ENCODE peak calls at places on chromosome 11, in four cellular contexts. G, R, X and L are unnamed samples.

GRCh38 chr11:44842219-44842618 is 108.5 kb downstream of the TP53I11 start:
- DNase-seq in G (no peak), R (peak), X (peak), L (no peak)

GRCh38 chr11:65791719-65792213 is 4.9 kb downstream of the OVOL1 start:
- DNase-seq in G (no peak), R (peak), X (no peak), L (no peak)

GRCh38 chr11:119337581-119338317 is 2.9 kb downstream of the C1QTNF5 start:
- DNase-seq in R (peak), G (no peak), X (peak), L (no peak)

GRCh38 chr11:119709638-119710346 is 19.2 kb downstream of the NECTIN1 start:
- DNase-seq in X (peak), R (no peak), G (no peak), L (no peak)

GRCh38 chr11:74397531-74398243 is 546 bp downstream of the PGM2L1 start:
- DNase-seq in X (peak), G (peak), R (no peak), L (peak)

GRCh38 chr11:218815-219593 is 11.5 kb downstream of the RIC8A start:
- DNase-seq in X (no peak), G (no peak), R (no peak), L (no peak)

GRCh38 chr11:118640332-118641154 is 33.1 kb downstream of the PHLDB1 start:
- DNase-seq in R (no peak), X (no peak), G (no peak), L (no peak)

GRCh38 chr11:15673408-15673811 is 558.7 kb downstream of the INSC start:
- DNase-seq in G (no peak), X (no peak), R (no peak), L (no peak)

GRCh38 chr11:9330387-9331384 is 16.3 kb upstream of the TMEM41B start:
- DNase-seq in X (peak), G (no peak), R (peak), L (peak)

GRCh38 chr11:10625281-10625981 is 57.0 kb upstream of the LYVE1 start:
- DNase-seq in R (no peak), G (no peak), X (no peak), L (no peak)

GRCh38 chr11:113488931-113489351 is 13.7 kb upstream of the DRD2 start:
- DNase-seq in X (no peak), G (no peak), R (no peak), L (peak)

GRCh38 chr11:46446343-46446751 is 54.8 kb upstream of the CHRM4 start:
- DNase-seq in X (peak), G (no peak), R (peak), L (no peak)

GRCh38 chr11:79087238-79087956 is 353.4 kb downstream of the TENM4 start:
- DNase-seq in R (peak), X (peak), G (no peak), L (peak)

GRCh38 chr11:70326365-70326803 is 55.9 kb downstream of the PPFIA1 start:
- DNase-seq in X (peak), R (peak), G (no peak), L (peak)

GRCh38 chr11:122202161-122202950 is 86.3 kb upstream of the BLID start:
- DNase-seq in X (peak), G (no peak), R (peak), L (no peak)

GRCh38 chr11:19374189-19374588 is 133.4 kb upstream of the E2F8 start:
- DNase-seq in X (peak), G (no peak), R (peak), L (peak)

GRCh38 chr11:113732092-113732491 is 26.0 kb upstream of the TMPRSS5 start:
- DNase-seq in G (no peak), R (no peak), X (no peak), L (no peak)

GRCh38 chr11:106137061-106137460 is 59.6 kb downstream of the AASDHPPT start:
- DNase-seq in R (no peak), X (peak), G (no peak), L (peak)

GRCh38 chr11:3044004-3044403 is 13.2 kb downstream of the CARS1 start:
- DNase-seq in R (no peak), X (no peak), G (no peak), L (no peak)

GRCh38 chr11:118012083-118012669 is 26.0 kb downstream of the IL10RA start:
- DNase-seq in R (peak), G (no peak), X (peak), L (peak)

GRCh38 chr11:122440783-122441701 is 214.5 kb upstream of the UBASH3B start:
- DNase-seq in G (no peak), X (no peak), R (no peak), L (no peak)

GRCh38 chr11:85844439-85845051 is 10.6 kb upstream of the CCDC83 start:
- DNase-seq in R (peak), G (no peak), X (peak), L (peak)

GRCh38 chr11:128965485-128965884 is 22.8 kb upstream of the TP53AIP1 start:
- DNase-seq in G (no peak), R (no peak), X (no peak), L (no peak)

GRCh38 chr11:117572129-117572528 is 224.9 kb downstream of the DSCAML1 start:
- DNase-seq in X (no peak), R (no peak), G (no peak), L (no peak)

GRCh38 chr11:1202154-1202775 is 20.6 kb upstream of the MUC5B start:
- DNase-seq in R (no peak), X (no peak), G (peak), L (no peak)

GRCh38 chr11:65634140-65634436 is 3.8 kb upstream of the SIPA1 start:
- DNase-seq in G (no peak), X (no peak), R (no peak), L (no peak)

GRCh38 chr11:67252831-67253239 is 13.4 kb upstream of the GRK2 start:
- DNase-seq in X (peak), G (no peak), R (peak), L (peak)
- TF ChIP-seq CTCF in X (peak), G (peak), R (peak), L (peak)

GRCh38 chr11:33063326-33063775 is 24.0 kb downstream of the TCP11L1 start:
- DNase-seq in X (peak), R (peak), G (no peak), L (no peak)

GRCh38 chr11:33067294-33067693 is 27.9 kb downstream of the TCP11L1 start:
- DNase-seq in X (no peak), R (no peak), G (no peak), L (no peak)

GRCh38 chr11:33068611-33069340 is 29.4 kb downstream of the TCP11L1 start:
- DNase-seq in G (no peak), X (no peak), R (no peak), L (no peak)

GRCh38 chr11:33064033-33064825 is 24.9 kb downstream of the TCP11L1 start:
- DNase-seq in G (no peak), X (peak), R (no peak), L (no peak)

GRCh38 chr11:33065445-33066178 is 26.2 kb downstream of the TCP11L1 start:
- DNase-seq in X (peak), G (peak), R (peak), L (peak)
- TF ChIP-seq CTCF in X (peak), G (peak), R (peak), L (peak)

DNA sequence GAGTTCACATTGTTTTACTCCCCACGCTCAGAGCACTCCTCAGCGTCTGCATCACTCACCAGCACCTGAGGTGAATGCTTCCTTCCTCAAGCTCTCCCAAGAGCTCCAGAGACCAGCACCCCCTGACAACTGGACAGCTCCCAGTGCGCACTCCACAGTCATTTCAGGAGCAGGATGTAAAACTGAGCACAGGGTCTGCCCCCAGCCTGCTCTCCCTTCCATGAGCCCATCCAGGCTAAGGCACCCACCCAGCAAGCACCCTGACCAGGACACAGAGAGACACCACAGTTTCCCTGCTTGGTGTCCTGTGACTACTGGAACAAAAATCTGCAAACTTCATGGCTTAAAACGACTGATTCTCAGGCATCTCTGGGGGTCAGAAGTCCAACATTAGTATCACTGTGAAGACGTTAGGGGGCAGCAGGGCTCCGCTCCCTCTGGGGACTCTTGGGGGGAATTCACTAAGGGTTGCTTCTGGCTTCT is 3.3 kb downstream of the SCGB1D2 start:
- DNase-seq in G (peak), R (peak), X (peak), L (peak)
- TF ChIP-seq CTCF in G (peak), R (peak), X (peak), L (no peak)

GRCh38 chr11:68043029-68043348 is 4.2 kb downstream of the TCIRG1 start:
- DNase-seq in G (no peak), R (no peak), X (no peak), L (no peak)

GRCh38 chr11:68044898-68045351 is 6.1 kb downstream of the TCIRG1 start:
- DNase-seq in R (no peak), G (no peak), X (no peak), L (no peak)

GRCh38 chr11:68045900-68046299 is 7.1 kb downstream of the TCIRG1 start:
- DNase-seq in G (no peak), R (no peak), X (no peak), L (no peak)

GRCh38 chr11:68043349-68044144 is 4.7 kb downstream of the TCIRG1 start:
- DNase-seq in G (no peak), R (peak), X (peak), L (no peak)

DNA sequence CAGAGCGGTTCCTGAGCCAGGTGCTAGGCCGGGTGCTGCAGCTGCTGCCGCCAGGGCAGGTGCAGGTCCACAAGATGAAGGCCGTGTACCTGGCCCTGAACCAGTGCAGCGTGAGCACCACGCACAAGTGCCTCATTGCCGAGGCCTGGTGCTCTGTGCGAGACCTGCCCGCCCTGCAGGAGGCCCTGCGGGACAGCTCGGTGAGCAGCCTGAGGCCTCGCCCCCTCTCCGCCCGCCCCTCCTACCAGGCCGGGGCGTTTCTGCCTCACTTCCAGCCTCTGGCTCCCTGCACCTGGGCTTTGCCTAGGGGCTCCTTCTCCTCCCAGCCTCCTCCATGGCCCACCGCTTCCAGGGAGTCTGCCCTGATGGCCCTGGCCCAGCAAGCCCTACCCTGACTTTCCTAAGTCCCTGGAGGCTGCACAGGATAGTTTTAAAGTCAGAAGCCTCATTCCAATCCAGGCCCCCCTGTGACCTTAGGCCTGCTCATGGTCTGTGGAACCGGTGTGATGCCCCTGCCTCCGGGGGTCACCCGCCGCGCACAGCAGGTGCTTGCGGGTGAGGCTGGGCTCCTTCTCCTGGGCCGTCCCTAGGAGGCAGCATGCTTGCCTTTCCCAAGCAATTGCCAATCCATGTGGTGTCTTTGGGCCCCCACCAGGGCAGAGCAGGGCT is 5.5 kb downstream of the TCIRG1 start:
- DNase-seq in G (no peak), X (no peak), R (no peak), L (no peak)
- TF ChIP-seq CTCF in G (no peak), X (no peak), R (peak), L (no peak)

DNA sequence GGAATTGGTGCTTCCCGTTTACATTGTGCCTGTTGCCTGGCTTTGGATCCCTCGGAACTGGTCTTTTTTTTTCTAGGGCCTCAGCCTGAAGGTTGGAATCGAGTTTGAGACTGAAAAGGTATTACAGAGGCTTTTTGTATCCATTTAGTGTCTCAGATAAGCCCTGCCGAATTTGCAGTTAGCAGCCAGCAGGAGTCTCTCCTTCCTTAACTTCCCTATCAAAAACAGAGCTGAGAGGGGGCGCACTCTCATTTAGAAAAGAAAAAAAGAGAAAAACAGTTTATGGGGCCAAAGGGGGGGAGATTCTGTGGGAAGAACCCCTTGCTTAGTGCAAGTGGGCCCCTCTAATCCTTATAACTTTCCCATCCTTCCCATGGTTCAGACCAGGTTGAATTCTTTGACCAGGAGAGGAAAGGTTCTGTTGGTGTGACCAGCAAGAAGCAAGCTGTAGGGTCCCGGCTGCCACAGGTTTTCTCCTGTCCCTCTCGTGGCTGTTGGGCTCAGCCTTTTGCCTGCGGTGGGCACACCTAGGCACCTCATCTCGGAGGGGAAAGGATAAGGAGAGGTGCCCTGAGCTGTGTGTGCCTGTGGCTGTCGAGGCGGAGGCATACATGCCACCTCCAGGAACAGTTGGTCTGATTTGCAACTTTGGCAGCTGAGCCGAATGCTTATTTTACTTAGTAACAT is 565.1 kb upstream of the CNTN5 start:
- DNase-seq in R (no peak), G (no peak), X (no peak), L (no peak)
- TF ChIP-seq CTCF in R (no peak), G (peak), X (no peak), L (no peak)

DNA sequence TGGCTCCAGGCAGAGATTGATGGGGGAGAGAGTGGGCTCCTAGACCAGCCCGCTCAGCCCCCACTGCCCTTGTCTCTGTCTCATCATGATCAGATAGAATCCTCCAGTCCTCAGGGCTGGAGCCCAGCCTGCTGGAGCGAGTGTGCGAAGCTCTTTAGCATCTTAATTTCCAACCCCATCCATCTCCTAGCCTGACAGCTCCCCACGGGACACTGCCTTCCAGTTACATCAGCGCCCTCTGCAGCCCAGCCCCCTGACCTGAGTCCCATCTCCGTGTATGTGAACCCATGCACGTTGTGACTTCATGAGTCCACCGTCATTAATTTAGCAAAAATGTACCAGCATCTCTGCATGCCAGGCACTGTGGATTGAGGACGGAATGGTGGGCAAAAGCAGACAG is 2.1 kb downstream of the P2RX3 start:
- DNase-seq in G (no peak), R (no peak), X (peak), L (no peak)
- TF ChIP-seq CTCF in G (peak), R (peak), X (peak), L (peak)

GRCh38 chr11:123741159-123741951 is at the start of gene ZNF202:
- DNase-seq in G (peak), R (peak), X (peak), L (peak)
- TF ChIP-seq CTCF in G (peak), R (peak), X (peak), L (peak)